ENCODE peak calls at places on chromosomes 12 and 14, in ten cellular contexts. One of them, this sample, is unnamed.

GRCh38 chr14:30296956-30297405 is 262.0 kb upstream of the G2E3 start:
- DNase-seq in epithelial cell of esophagus: no peak
- DNase-seq in gastrocnemius medialis: no peak
- DNase-seq in HFFc6: no peak
- DNase-seq in neural progenitor cell: no peak
- DNase-seq in bronchial epithelial cell: no peak
- DNase-seq in CD4-positive, alpha-beta T cell: no peak
- DNase-seq in stomach: no peak
- DNase-seq in psoas muscle: no peak
- DNase-seq in progenitor cell of endocrine pancreas: no peak
- DNase-seq in this sample: peak; percentile 46

GRCh38 chr14:73240816-73241480 is 3.6 kb downstream of the PAPLN start:
- DNase-seq in epithelial cell of esophagus: no peak
- DNase-seq in gastrocnemius medialis: no peak
- DNase-seq in HFFc6: no peak
- DNase-seq in neural progenitor cell: no peak
- DNase-seq in bronchial epithelial cell: no peak
- DNase-seq in CD4-positive, alpha-beta T cell: no peak
- DNase-seq in stomach: no peak
- DNase-seq in psoas muscle: no peak
- DNase-seq in progenitor cell of endocrine pancreas: no peak
- DNase-seq in this sample: no peak

GRCh38 chr12:104182144-104182543 is 33.4 kb upstream of the TXNRD1 start:
- DNase-seq in epithelial cell of esophagus: peak; percentile 10
- DNase-seq in gastrocnemius medialis: peak; percentile 77
- DNase-seq in HFFc6: peak; percentile 72
- DNase-seq in neural progenitor cell: no peak
- DNase-seq in bronchial epithelial cell: no peak
- DNase-seq in CD4-positive, alpha-beta T cell: no peak
- DNase-seq in stomach: peak; percentile 49
- DNase-seq in psoas muscle: peak; percentile 81
- DNase-seq in progenitor cell of endocrine pancreas: no peak
- DNase-seq in this sample: no peak

GRCh38 chr14:22339277-22339676 is 249.7 kb downstream of the DAD1 start:
- DNase-seq in epithelial cell of esophagus: no peak
- DNase-seq in gastrocnemius medialis: peak; percentile 81
- DNase-seq in HFFc6: no peak
- DNase-seq in neural progenitor cell: no peak
- DNase-seq in bronchial epithelial cell: no peak
- DNase-seq in CD4-positive, alpha-beta T cell: no peak
- DNase-seq in stomach: peak; percentile 46
- DNase-seq in psoas muscle: peak; percentile 75
- DNase-seq in progenitor cell of endocrine pancreas: no peak
- DNase-seq in this sample: no peak

GRCh38 chr14:64973026-64973442 is 898 bp upstream of the RAB15 start:
- DNase-seq in epithelial cell of esophagus: no peak
- DNase-seq in gastrocnemius medialis: peak; percentile 10
- DNase-seq in HFFc6: no peak
- DNase-seq in neural progenitor cell: no peak
- DNase-seq in bronchial epithelial cell: no peak
- DNase-seq in CD4-positive, alpha-beta T cell: no peak
- DNase-seq in stomach: no peak
- DNase-seq in psoas muscle: no peak
- DNase-seq in progenitor cell of endocrine pancreas: no peak
- DNase-seq in this sample: no peak

GRCh38 chr12:74889563-74890236 is 319.9 kb downstream of the KCNC2 start:
- DNase-seq in epithelial cell of esophagus: peak; percentile 65
- DNase-seq in gastrocnemius medialis: no peak
- DNase-seq in HFFc6: peak; percentile 53
- DNase-seq in neural progenitor cell: no peak
- DNase-seq in bronchial epithelial cell: peak; percentile 76
- DNase-seq in CD4-positive, alpha-beta T cell: no peak
- DNase-seq in stomach: no peak
- DNase-seq in psoas muscle: no peak
- DNase-seq in progenitor cell of endocrine pancreas: no peak
- DNase-seq in this sample: no peak

GRCh38 chr14:77076118-77076631 is 21.9 kb upstream of the CIPC start:
- DNase-seq in epithelial cell of esophagus: no peak
- DNase-seq in gastrocnemius medialis: peak; percentile 87
- DNase-seq in HFFc6: no peak
- DNase-seq in neural progenitor cell: peak; percentile 52
- DNase-seq in bronchial epithelial cell: no peak
- DNase-seq in CD4-positive, alpha-beta T cell: no peak
- DNase-seq in stomach: peak; percentile 58
- DNase-seq in psoas muscle: peak; percentile 81
- DNase-seq in progenitor cell of endocrine pancreas: no peak
- DNase-seq in this sample: no peak

GRCh38 chr14:69149461-69150244 is 3.3 kb downstream of the DCAF5 start:
- DNase-seq in epithelial cell of esophagus: peak; percentile 70
- DNase-seq in gastrocnemius medialis: no peak
- DNase-seq in HFFc6: peak; percentile 21
- DNase-seq in neural progenitor cell: no peak
- DNase-seq in bronchial epithelial cell: peak; percentile 76
- DNase-seq in CD4-positive, alpha-beta T cell: no peak
- DNase-seq in stomach: no peak
- DNase-seq in psoas muscle: no peak
- DNase-seq in progenitor cell of endocrine pancreas: no peak
- DNase-seq in this sample: no peak

GRCh38 chr12:15088115-15088514 is 115.3 kb downstream of the PDE6H start:
- DNase-seq in epithelial cell of esophagus: no peak
- DNase-seq in gastrocnemius medialis: no peak
- DNase-seq in HFFc6: no peak
- DNase-seq in neural progenitor cell: no peak
- DNase-seq in bronchial epithelial cell: no peak
- DNase-seq in CD4-positive, alpha-beta T cell: no peak
- DNase-seq in stomach: no peak
- DNase-seq in psoas muscle: no peak
- DNase-seq in progenitor cell of endocrine pancreas: no peak
- DNase-seq in this sample: peak; percentile 7

GRCh38 chr12:54300732-54301427 is at the start of gene NFE2:
- DNase-seq in epithelial cell of esophagus: peak; percentile 85
- DNase-seq in gastrocnemius medialis: peak; percentile 58
- DNase-seq in HFFc6: peak; percentile 66
- DNase-seq in neural progenitor cell: peak; percentile 94
- DNase-seq in bronchial epithelial cell: peak; percentile 60
- DNase-seq in CD4-positive, alpha-beta T cell: no peak
- DNase-seq in stomach: peak; percentile 66
- DNase-seq in psoas muscle: peak; percentile 46
- DNase-seq in progenitor cell of endocrine pancreas: peak; percentile 76
- DNase-seq in this sample: peak; percentile 55

GRCh38 chr14:77242752-77243151 is 28.3 kb downstream of the NGB start:
- DNase-seq in epithelial cell of esophagus: no peak
- DNase-seq in gastrocnemius medialis: no peak
- DNase-seq in HFFc6: no peak
- DNase-seq in neural progenitor cell: no peak
- DNase-seq in bronchial epithelial cell: no peak
- DNase-seq in CD4-positive, alpha-beta T cell: no peak
- DNase-seq in stomach: no peak
- DNase-seq in psoas muscle: no peak
- DNase-seq in progenitor cell of endocrine pancreas: no peak
- DNase-seq in this sample: no peak

GRCh38 chr12:65500121-65500846 is 221.8 kb downstream of the MSRB3 start:
- DNase-seq in epithelial cell of esophagus: peak; percentile 18
- DNase-seq in gastrocnemius medialis: no peak
- DNase-seq in HFFc6: peak; percentile 51
- DNase-seq in neural progenitor cell: no peak
- DNase-seq in bronchial epithelial cell: peak; percentile 42
- DNase-seq in CD4-positive, alpha-beta T cell: no peak
- DNase-seq in stomach: no peak
- DNase-seq in psoas muscle: no peak
- DNase-seq in progenitor cell of endocrine pancreas: no peak
- DNase-seq in this sample: no peak
- TF ChIP-seq CTCF in epithelial cell of esophagus: no peak
- TF ChIP-seq CTCF in gastrocnemius medialis: no peak
- TF ChIP-seq CTCF in HFFc6: no peak
- TF ChIP-seq CTCF in neural progenitor cell: no peak
- TF ChIP-seq CTCF in bronchial epithelial cell: no peak
- TF ChIP-seq CTCF in CD4-positive, alpha-beta T cell: no peak
- TF ChIP-seq CTCF in stomach: no peak
- TF ChIP-seq CTCF in psoas muscle: no peak
- TF ChIP-seq CTCF in progenitor cell of endocrine pancreas: no peak
- TF ChIP-seq CTCF in this sample: no peak

GRCh38 chr14:26528415-26529182 is 69.2 kb downstream of the NOVA1 start:
- DNase-seq in epithelial cell of esophagus: no peak
- DNase-seq in gastrocnemius medialis: peak; percentile 56
- DNase-seq in HFFc6: no peak
- DNase-seq in neural progenitor cell: no peak
- DNase-seq in bronchial epithelial cell: no peak
- DNase-seq in CD4-positive, alpha-beta T cell: no peak
- DNase-seq in stomach: no peak
- DNase-seq in psoas muscle: peak; percentile 44
- DNase-seq in progenitor cell of endocrine pancreas: no peak
- DNase-seq in this sample: no peak

GRCh38 chr14:26527095-26527494 is 70.7 kb downstream of the NOVA1 start:
- DNase-seq in epithelial cell of esophagus: peak; percentile 0
- DNase-seq in gastrocnemius medialis: no peak
- DNase-seq in HFFc6: no peak
- DNase-seq in neural progenitor cell: no peak
- DNase-seq in bronchial epithelial cell: peak; percentile 4
- DNase-seq in CD4-positive, alpha-beta T cell: no peak
- DNase-seq in stomach: no peak
- DNase-seq in psoas muscle: no peak
- DNase-seq in progenitor cell of endocrine pancreas: no peak
- DNase-seq in this sample: no peak

GRCh38 chr14:26526132-26526531 is 71.7 kb downstream of the NOVA1 start:
- DNase-seq in epithelial cell of esophagus: no peak
- DNase-seq in gastrocnemius medialis: no peak
- DNase-seq in HFFc6: no peak
- DNase-seq in neural progenitor cell: no peak
- DNase-seq in bronchial epithelial cell: no peak
- DNase-seq in CD4-positive, alpha-beta T cell: no peak
- DNase-seq in stomach: no peak
- DNase-seq in psoas muscle: no peak
- DNase-seq in progenitor cell of endocrine pancreas: no peak
- DNase-seq in this sample: no peak

GRCh38 chr14:26531894-26532293 is 65.9 kb downstream of the NOVA1 start:
- DNase-seq in epithelial cell of esophagus: peak; percentile 62
- DNase-seq in gastrocnemius medialis: no peak
- DNase-seq in HFFc6: no peak
- DNase-seq in neural progenitor cell: no peak
- DNase-seq in bronchial epithelial cell: peak; percentile 64
- DNase-seq in CD4-positive, alpha-beta T cell: no peak
- DNase-seq in stomach: no peak
- DNase-seq in psoas muscle: no peak
- DNase-seq in progenitor cell of endocrine pancreas: no peak
- DNase-seq in this sample: no peak
- TF ChIP-seq CTCF in epithelial cell of esophagus: peak; percentile 38
- TF ChIP-seq CTCF in gastrocnemius medialis: no peak
- TF ChIP-seq CTCF in HFFc6: no peak
- TF ChIP-seq CTCF in neural progenitor cell: no peak
- TF ChIP-seq CTCF in bronchial epithelial cell: peak; percentile 13
- TF ChIP-seq CTCF in CD4-positive, alpha-beta T cell: no peak
- TF ChIP-seq CTCF in stomach: no peak
- TF ChIP-seq CTCF in psoas muscle: no peak
- TF ChIP-seq CTCF in progenitor cell of endocrine pancreas: no peak
- TF ChIP-seq CTCF in this sample: no peak

GRCh38 chr12:39368096-39368495 is 74.8 kb downstream of the KIF21A start:
- DNase-seq in epithelial cell of esophagus: peak; percentile 26
- DNase-seq in gastrocnemius medialis: no peak
- DNase-seq in HFFc6: no peak
- DNase-seq in neural progenitor cell: no peak
- DNase-seq in bronchial epithelial cell: peak; percentile 67
- DNase-seq in CD4-positive, alpha-beta T cell: no peak
- DNase-seq in stomach: no peak
- DNase-seq in psoas muscle: no peak
- DNase-seq in progenitor cell of endocrine pancreas: no peak
- DNase-seq in this sample: no peak

GRCh38 chr12:39367494-39367893 is 75.4 kb downstream of the KIF21A start:
- DNase-seq in epithelial cell of esophagus: no peak
- DNase-seq in gastrocnemius medialis: no peak
- DNase-seq in HFFc6: no peak
- DNase-seq in neural progenitor cell: no peak
- DNase-seq in bronchial epithelial cell: no peak
- DNase-seq in CD4-positive, alpha-beta T cell: no peak
- DNase-seq in stomach: no peak
- DNase-seq in psoas muscle: no peak
- DNase-seq in progenitor cell of endocrine pancreas: no peak
- DNase-seq in this sample: no peak

GRCh38 chr12:39364196-39364595 is 78.7 kb downstream of the KIF21A start:
- DNase-seq in epithelial cell of esophagus: peak; percentile 56
- DNase-seq in gastrocnemius medialis: no peak
- DNase-seq in HFFc6: no peak
- DNase-seq in neural progenitor cell: no peak
- DNase-seq in bronchial epithelial cell: peak; percentile 51
- DNase-seq in CD4-positive, alpha-beta T cell: no peak
- DNase-seq in stomach: no peak
- DNase-seq in psoas muscle: no peak
- DNase-seq in progenitor cell of endocrine pancreas: no peak
- DNase-seq in this sample: no peak

GRCh38 chr12:39368891-39369290 is 74.0 kb downstream of the KIF21A start:
- DNase-seq in epithelial cell of esophagus: no peak
- DNase-seq in gastrocnemius medialis: no peak
- DNase-seq in HFFc6: no peak
- DNase-seq in neural progenitor cell: no peak
- DNase-seq in bronchial epithelial cell: peak; percentile 29
- DNase-seq in CD4-positive, alpha-beta T cell: no peak
- DNase-seq in stomach: no peak
- DNase-seq in psoas muscle: no peak
- DNase-seq in progenitor cell of endocrine pancreas: no peak
- DNase-seq in this sample: no peak

GRCh38 chr12:39365364-39366001 is 77.4 kb downstream of the KIF21A start:
- DNase-seq in epithelial cell of esophagus: no peak
- DNase-seq in gastrocnemius medialis: no peak
- DNase-seq in HFFc6: no peak
- DNase-seq in neural progenitor cell: no peak
- DNase-seq in bronchial epithelial cell: no peak
- DNase-seq in CD4-positive, alpha-beta T cell: no peak
- DNase-seq in stomach: no peak
- DNase-seq in psoas muscle: no peak
- DNase-seq in progenitor cell of endocrine pancreas: no peak
- DNase-seq in this sample: no peak
- TF ChIP-seq CTCF in epithelial cell of esophagus: no peak
- TF ChIP-seq CTCF in gastrocnemius medialis: no peak
- TF ChIP-seq CTCF in HFFc6: peak; percentile 49
- TF ChIP-seq CTCF in neural progenitor cell: peak; percentile 23
- TF ChIP-seq CTCF in bronchial epithelial cell: no peak
- TF ChIP-seq CTCF in CD4-positive, alpha-beta T cell: no peak
- TF ChIP-seq CTCF in stomach: peak; percentile 12
- TF ChIP-seq CTCF in psoas muscle: peak; percentile 14
- TF ChIP-seq CTCF in progenitor cell of endocrine pancreas: no peak
- TF ChIP-seq CTCF in this sample: no peak

GRCh38 chr12:82473111-82473754 is 114.9 kb downstream of the METTL25 start:
- DNase-seq in epithelial cell of esophagus: no peak
- DNase-seq in gastrocnemius medialis: peak; percentile 14
- DNase-seq in HFFc6: no peak
- DNase-seq in neural progenitor cell: no peak
- DNase-seq in bronchial epithelial cell: no peak
- DNase-seq in CD4-positive, alpha-beta T cell: no peak
- DNase-seq in stomach: no peak
- DNase-seq in psoas muscle: no peak
- DNase-seq in progenitor cell of endocrine pancreas: no peak
- DNase-seq in this sample: no peak

GRCh38 chr12:82470906-82471512 is 112.7 kb downstream of the METTL25 start:
- DNase-seq in epithelial cell of esophagus: no peak
- DNase-seq in gastrocnemius medialis: no peak
- DNase-seq in HFFc6: no peak
- DNase-seq in neural progenitor cell: no peak
- DNase-seq in bronchial epithelial cell: no peak
- DNase-seq in CD4-positive, alpha-beta T cell: no peak
- DNase-seq in stomach: no peak
- DNase-seq in psoas muscle: no peak
- DNase-seq in progenitor cell of endocrine pancreas: no peak
- DNase-seq in this sample: no peak

GRCh38 chr12:82474181-82474797 is 116.0 kb downstream of the METTL25 start:
- DNase-seq in epithelial cell of esophagus: no peak
- DNase-seq in gastrocnemius medialis: no peak
- DNase-seq in HFFc6: no peak
- DNase-seq in neural progenitor cell: no peak
- DNase-seq in bronchial epithelial cell: no peak
- DNase-seq in CD4-positive, alpha-beta T cell: no peak
- DNase-seq in stomach: no peak
- DNase-seq in psoas muscle: no peak
- DNase-seq in progenitor cell of endocrine pancreas: no peak
- DNase-seq in this sample: no peak

GRCh38 chr12:82468563-82468962 is 110.2 kb downstream of the METTL25 start:
- DNase-seq in epithelial cell of esophagus: no peak
- DNase-seq in gastrocnemius medialis: no peak
- DNase-seq in HFFc6: no peak
- DNase-seq in neural progenitor cell: no peak
- DNase-seq in bronchial epithelial cell: no peak
- DNase-seq in CD4-positive, alpha-beta T cell: no peak
- DNase-seq in stomach: no peak
- DNase-seq in psoas muscle: no peak
- DNase-seq in progenitor cell of endocrine pancreas: no peak
- DNase-seq in this sample: no peak
- TF ChIP-seq CTCF in epithelial cell of esophagus: no peak
- TF ChIP-seq CTCF in gastrocnemius medialis: no peak
- TF ChIP-seq CTCF in HFFc6: no peak
- TF ChIP-seq CTCF in neural progenitor cell: no peak
- TF ChIP-seq CTCF in bronchial epithelial cell: no peak
- TF ChIP-seq CTCF in CD4-positive, alpha-beta T cell: no peak
- TF ChIP-seq CTCF in stomach: no peak
- TF ChIP-seq CTCF in psoas muscle: no peak
- TF ChIP-seq CTCF in progenitor cell of endocrine pancreas: no peak
- TF ChIP-seq CTCF in this sample: no peak

This sample was measured in activated CD8-positive, alpha-beta T cell treated with anti-CD3 and anti-CD28 coated beads for 36 hours.